ENCODE peak calls at places on chromosomes 12 and 14, in six cellular contexts. S, V, M, Y, A and H are unnamed samples.
A peak's percentile ranks its signal among the peaks of the same experiment; 100 is the strongest.

GRCh38 chr14:68210729-68211299 is 391.2 kb downstream of the RAD51B start:
- DNase-seq in S (peak; percentile 49), V (peak; percentile 25), M (peak; percentile 78), Y (no peak), A (no peak), H (peak; percentile 63)

GRCh38 chr12:69415471-69416275 is 54.5 kb upstream of the FRS2 start:
- DNase-seq in S (peak; percentile 50), V (no peak), M (peak; percentile 75), Y (peak; percentile 65), A (no peak), H (peak; percentile 85)

GRCh38 chr12:117671734-117672133 is 297.1 kb downstream of the KSR2 start:
- DNase-seq in S (peak; percentile 20), V (no peak), M (peak; percentile 83), Y (no peak), A (peak; percentile 48), H (no peak)

GRCh38 chr12:15131462-15131861 is 89.8 kb downstream of the RERG start:
- DNase-seq in S (no peak), V (no peak), M (peak; percentile 72), Y (peak; percentile 47), A (no peak), H (no peak)

GRCh38 chr14:89493877-89494634 is 77.0 kb upstream of the FOXN3 start:
- DNase-seq in S (no peak), V (no peak), M (no peak), Y (no peak), A (peak; percentile 39), H (no peak)

GRCh38 chr12:118059645-118060275 is 1.2 kb downstream of the WSB2 start:
- DNase-seq in S (no peak), V (no peak), M (peak; percentile 49), Y (no peak), A (no peak), H (no peak)

GRCh38 chr12:114012744-114013431 is 46.8 kb upstream of the RBM19 start:
- DNase-seq in S (no peak), V (no peak), M (no peak), Y (no peak), A (no peak), H (no peak)

GRCh38 chr12:25458047-25458552 is 95.0 kb downstream of the LMNTD1 start:
- DNase-seq in S (peak; percentile 18), V (no peak), M (peak; percentile 93), Y (no peak), A (no peak), H (peak; percentile 68)

GRCh38 chr14:36442824-36443241 is 77.2 kb downstream of the NKX2-1 start:
- DNase-seq in S (no peak), V (no peak), M (no peak), Y (no peak), A (no peak), H (no peak)

GRCh38 chr12:111597731-111598636 is 1.1 kb downstream of the ATXN2 start:
- DNase-seq in S (peak; percentile 46), V (peak; percentile 31), M (peak; percentile 30), Y (peak; percentile 41), A (peak; percentile 67), H (peak; percentile 12)

GRCh38 chr14:47722929-47723693 is 47.7 kb upstream of the MDGA2 start:
- DNase-seq in S (no peak), V (no peak), M (no peak), Y (no peak), A (no peak), H (no peak)

GRCh38 chr12:89162704-89163261 is 189.5 kb downstream of the DUSP6 start:
- DNase-seq in S (peak; percentile 18), V (peak; percentile 25), M (peak; percentile 96), Y (peak; percentile 89), A (peak; percentile 41), H (peak; percentile 16)

GRCh38 chr14:59565112-59565511 is 11.5 kb downstream of the CCDC175 start:
- DNase-seq in S (no peak), V (no peak), M (peak; percentile 91), Y (no peak), A (no peak), H (no peak)

GRCh38 chr12:122437656-122438121 is 15.2 kb upstream of the CLIP1 start:
- DNase-seq in S (peak; percentile 64), V (no peak), M (peak; percentile 55), Y (peak; percentile 55), A (no peak), H (no peak)

GRCh38 chr14:100017578-100017977 is 47.6 kb upstream of the EVL start:
- DNase-seq in S (no peak), V (no peak), M (no peak), Y (no peak), A (no peak), H (no peak)

GRCh38 chr12:59600174-59600573 is 4.3 kb downstream of the SLC16A7 start:
- DNase-seq in S (no peak), V (no peak), M (no peak), Y (no peak), A (no peak), H (no peak)

GRCh38 chr12:129193263-129193871 is 340.1 kb downstream of the GLT1D1 start:
- DNase-seq in S (no peak), V (no peak), M (peak; percentile 60), Y (no peak), A (no peak), H (no peak)

GRCh38 chr14:73775339-73776193 is 61.4 kb upstream of the PNMA1 start:
- DNase-seq in S (no peak), V (no peak), M (no peak), Y (no peak), A (no peak), H (no peak)

GRCh38 chr14:91403069-91403600 is 14.5 kb downstream of the CCDC88C start:
- DNase-seq in S (peak; percentile 47), V (no peak), M (no peak), Y (no peak), A (no peak), H (no peak)

GRCh38 chr14:76219873-76220272 is 68.2 kb downstream of the GPATCH2L start:
- DNase-seq in S (no peak), V (no peak), M (no peak), Y (no peak), A (no peak), H (no peak)

GRCh38 chr12:122116707-122117535 is 38.4 kb downstream of the MLXIP start:
- DNase-seq in S (peak; percentile 64), V (no peak), M (no peak), Y (no peak), A (peak; percentile 79), H (no peak)

GRCh38 chr14:63770187-63770807 is 42.4 kb upstream of the SGPP1 start:
- DNase-seq in S (peak; percentile 58), V (peak; percentile 71), M (peak; percentile 79), Y (peak; percentile 24), A (peak; percentile 30), H (peak; percentile 66)

GRCh38 chr14:73472182-73473114 is 14.1 kb upstream of the NUMB start:
- DNase-seq in S (no peak), V (no peak), M (peak; percentile 87), Y (no peak), A (no peak), H (no peak)

GRCh38 chr14:94213741-94214140 is 39.6 kb downstream of the PPP4R4 start:
- DNase-seq in S (no peak), V (no peak), M (no peak), Y (no peak), A (no peak), H (no peak)

GRCh38 chr14:87877877-87878276 is 115.1 kb downstream of the GALC start:
- DNase-seq in S (no peak), V (no peak), M (peak; percentile 55), Y (no peak), A (no peak), H (no peak)

GRCh38 chr12:29041621-29042020 is 107.5 kb upstream of the FAR2 start:
- DNase-seq in S (no peak), V (no peak), M (peak; percentile 99), Y (no peak), A (no peak), H (no peak)
- H3K27ac ChIP-seq in S (no peak overlapping the region), V (no peak overlapping the region), M (peak overlapping the region; percentile 88), Y (peak overlapping the region; percentile 79), A (no peak overlapping the region), H (no peak overlapping the region)

GRCh38 chr12:124407074-124407473 is 112.2 kb downstream of the RFLNA start:
- DNase-seq in S (no peak), V (no peak), M (no peak), Y (no peak), A (no peak), H (no peak)

GRCh38 chr12:124410354-124411175 is 115.7 kb downstream of the RFLNA start:
- DNase-seq in S (peak; percentile 77), V (no peak), M (no peak), Y (no peak), A (no peak), H (no peak)

GRCh38 chr12:124406043-124406442 is 111.2 kb downstream of the RFLNA start:
- DNase-seq in S (no peak), V (no peak), M (no peak), Y (no peak), A (no peak), H (no peak)

GRCh38 chr12:124411291-124411878 is 116.5 kb downstream of the RFLNA start:
- DNase-seq in S (no peak), V (no peak), M (peak; percentile 98), Y (peak; percentile 93), A (no peak), H (peak; percentile 87)

GRCh38 chr12:124408822-124409517 is 114.1 kb downstream of the RFLNA start:
- DNase-seq in S (peak; percentile 45), V (no peak), M (no peak), Y (no peak), A (no peak), H (no peak)
- H3K4me1 ChIP-seq in S (peaks cover 33% of the 10 kb centered on the region), V (peaks cover 51% of the 10 kb centered on the region), M (peaks cover 26% of the 10 kb centered on the region), Y (peaks cover 9% of the 10 kb centered on the region), A (no peaks in the 10 kb centered on the region), H (peaks cover 42% of the 10 kb centered on the region)

DNA sequence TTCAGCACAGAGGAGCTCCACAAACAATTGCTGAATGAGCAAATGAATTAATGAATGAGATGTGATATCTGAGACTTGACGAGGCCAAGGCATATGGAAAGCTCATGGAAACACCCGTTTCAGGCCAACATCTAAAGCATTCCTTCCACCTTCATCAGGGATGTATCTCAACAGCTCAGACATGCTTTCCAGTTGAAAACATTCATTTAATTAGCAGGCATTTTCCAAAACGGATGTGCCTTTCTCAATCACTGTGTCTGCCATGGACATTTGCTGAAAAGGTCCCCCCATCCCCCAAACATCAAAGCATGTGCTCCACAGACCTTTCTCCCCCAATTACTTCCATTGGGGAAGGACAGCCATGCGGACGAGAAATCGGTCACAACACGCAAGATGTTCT is 528.4 kb downstream of the MED13L start:
- DNase-seq in S (no peak), V (no peak), M (no peak), Y (no peak), A (no peak), H (no peak)
- H3K27ac ChIP-seq in S (no peak overlapping the region), V (no peak overlapping the region), M (no peak overlapping the region), Y (no peak overlapping the region), A (no peak overlapping the region), H (no peak overlapping the region)

GRCh38 chr12:56699020-56699661 is 11.1 kb upstream of the PTGES3 start:
- DNase-seq in S (no peak), V (no peak), M (no peak), Y (no peak), A (no peak), H (no peak)
- H3K4me1 ChIP-seq in S (no peaks in the 10 kb centered on the region), V (no peaks in the 10 kb centered on the region), M (no peaks in the 10 kb centered on the region), Y (no peaks in the 10 kb centered on the region), A (no peaks in the 10 kb centered on the region), H (no peaks in the 10 kb centered on the region)